ENCODE peak calls at places on chromosomes 5 and 9, in ten cellular contexts. C is brain pericyte; G is NCI-H2227 treated with DMSO at 0.1 percent for 48 hours; V is stimulated activated CD8-positive, alpha-beta memory T cell treated with anti-CD3 and anti-CD28 coated beads, Interleukin-4, amount 100 ng/mL, for 1 hour; P is astrocyte of the spinal cord; N is tibial nerve; M is GM12864; K is activated naive CD8-positive, alpha-beta T cell treated with anti-CD3 and anti-CD28 coated beads, Interleukin-2, amount 10 ng/mL, durations not matched to agents 7 days and 5 days; H is AG08395; F is posterior cingulate gyrus. W is an unnamed sample.

GRCh38 chr9:18467696-18468095 is 6.3 kb upstream of the ADAMTSL1 start:
- DNase-seq in G (no peak), N (no peak), V (no peak), K (no peak), F (no peak), P (no peak), H (no peak), M (no peak), C (no peak), W (no peak)

GRCh38 chr9:27280858-27281257 is 16.1 kb downstream of the EQTN start:
- DNase-seq in H (peak), V (no peak), G (no peak), K (no peak), C (no peak), N (no peak), P (no peak), M (no peak), F (no peak), W (no peak)

GRCh38 chr5:15835514-15835913 is 335.5 kb downstream of the FBXL7 start:
- DNase-seq in K (no peak), C (no peak), P (no peak), V (no peak), M (no peak), H (peak), G (no peak), F (no peak), N (no peak), W (no peak)

GRCh38 chr9:107491081-107492053 is 1.8 kb upstream of the KLF4 start:
- DNase-seq in V (no peak), C (no peak), G (no peak), K (peak), M (no peak), N (peak), P (no peak), H (no peak), F (no peak), W (peak)

GRCh38 chr5:100852988-100853449 is 50.1 kb downstream of the ST8SIA4 start:
- DNase-seq in N (no peak), H (no peak), G (no peak), M (peak), F (no peak), K (no peak), P (no peak), V (no peak), C (no peak), W (no peak)

GRCh38 chr5:136021016-136021405 is 7.8 kb upstream of the TGFBI start:
- DNase-seq in P (no peak), M (no peak), C (no peak), N (no peak), K (no peak), V (no peak), F (no peak), H (peak), G (no peak), W (peak)

GRCh38 chr5:43020294-43020711 is 19.8 kb downstream of the ANXA2R start:
- DNase-seq in M (no peak), F (no peak), P (no peak), N (no peak), H (no peak), V (no peak), C (no peak), K (peak), G (no peak), W (no peak)

GRCh38 chr5:34898258-34898895 is 16.9 kb downstream of the RAD1 start:
- DNase-seq in M (peak), V (peak), F (peak), H (peak), G (peak), K (peak), P (peak), C (peak), N (peak), W (peak)

GRCh38 chr5:50699737-50700136 is 33.3 kb downstream of the PARP8 start:
- DNase-seq in N (no peak), K (no peak), M (no peak), V (no peak), G (no peak), H (no peak), C (no peak), P (no peak), F (no peak), W (no peak)

GRCh38 chr9:84371737-84372136 is 31.2 kb upstream of the SLC28A3 start:
- DNase-seq in G (no peak), N (peak), H (peak), P (peak), F (no peak), V (no peak), C (peak), K (no peak), M (no peak), W (no peak)

GRCh38 chr5:10485142-10485795 is 43.6 kb downstream of the ROPN1L start:
- DNase-seq in G (no peak), C (peak), K (no peak), F (no peak), M (no peak), H (no peak), P (peak), V (no peak), N (peak), W (no peak)

GRCh38 chr5:77400645-77401044 is 91.5 kb downstream of the WDR41 start:
- DNase-seq in C (no peak), P (no peak), K (no peak), M (no peak), V (no peak), H (peak), F (no peak), G (no peak), N (no peak), W (no peak)

GRCh38 chr9:3007331-3007730 is 163.4 kb upstream of the PUM3 start:
- DNase-seq in M (no peak), G (no peak), K (no peak), C (no peak), V (no peak), H (no peak), P (no peak), N (no peak), F (no peak), W (no peak)

GRCh38 chr5:7869474-7870136 is 657 bp downstream of the MTRR start:
- DNase-seq in F (no peak), M (no peak), C (no peak), G (no peak), H (peak), V (no peak), K (peak), P (no peak), N (no peak), W (no peak)

GRCh38 chr5:58466939-58467338 is 7.1 kb upstream of the PLK2 start:
- DNase-seq in C (no peak), H (peak), F (no peak), M (no peak), V (no peak), P (peak), N (no peak), K (no peak), G (no peak), W (no peak)

GRCh38 chr9:2727966-2728613 is 10.8 kb downstream of the KCNV2 start:
- DNase-seq in V (no peak), G (peak), M (peak), C (peak), F (no peak), N (peak), P (peak), H (peak), K (no peak), W (no peak)

GRCh38 chr5:169020102-169020501 is 280.8 kb downstream of the SLIT3 start:
- DNase-seq in M (no peak), V (no peak), P (peak), G (no peak), F (no peak), N (no peak), C (no peak), H (peak), K (no peak), W (no peak)

GRCh38 chr5:96752341-96753016 is 55.3 kb downstream of the ERAP1 start:
- DNase-seq in M (peak), N (peak), V (no peak), C (no peak), P (peak), F (no peak), K (no peak), G (peak), H (peak), W (peak)

GRCh38 chr5:54794437-54794970 is 190.9 kb downstream of the ESM1 start:
- DNase-seq in P (no peak), M (no peak), G (no peak), C (no peak), H (no peak), V (no peak), N (no peak), K (no peak), F (no peak), W (no peak)

GRCh38 chr9:87420884-87421283 is 76.8 kb upstream of the DAPK1 start:
- DNase-seq in K (no peak), P (no peak), C (no peak), M (no peak), V (no peak), G (no peak), H (no peak), F (no peak), N (no peak), W (no peak)

GRCh38 chr5:174319551-174319950 is 274.0 kb downstream of the NSG2 start:
- DNase-seq in F (no peak), V (no peak), K (no peak), N (no peak), M (no peak), H (no peak), P (no peak), G (no peak), C (no peak), W (no peak)

GRCh38 chr9:135716045-135716444 is 14.1 kb downstream of the KCNT1 start:
- DNase-seq in K (no peak), N (no peak), C (no peak), F (no peak), H (no peak), V (no peak), G (no peak), M (no peak), P (no peak), W (no peak)

GRCh38 chr5:93163010-93163663 is 417.9 kb downstream of the NR2F1-AS1 start:
- DNase-seq in K (no peak), C (peak), N (no peak), M (no peak), V (no peak), P (peak), G (no peak), F (no peak), H (peak), W (no peak)